ENCODE peak calls at places on chromosomes 5 and 9, in seven cellular contexts. G is HTR-8/SVneo; W is NCI-H2081; B is left cardiac atrium; R is stimulated activated CD4-positive, alpha-beta T cell treated with anti-CD3 and anti-CD28 coated beads, Interleukin-2, amount 100 ng/mL, for 24 hours; T is ureter; V is Right ventricle myocardium superior. Z is an unnamed sample.

GRCh38 chr5:170126061-170126460 is 20.4 kb downstream of the FOXI1 start:
- DNase-seq in T (no peak), B (no peak), R (no peak), G (no peak), V (no peak), W (no peak), Z (no peak)

GRCh38 chr9:135001526-135001925 is 83.8 kb upstream of the FCN1 start:
- DNase-seq in W (no peak), G (no peak), R (no peak), V (no peak), T (no peak), B (no peak), Z (no peak)

GRCh38 chr5:136164226-136164625 is 28.7 kb downstream of the SMIM32 start:
- DNase-seq in V (no peak), G (no peak), T (no peak), R (no peak), B (no peak), W (no peak), Z (no peak)

GRCh38 chr5:160240350-160240749 is 11.0 kb downstream of the FABP6 start:
- DNase-seq in W (no peak), V (no peak), B (no peak), T (no peak), G (no peak), R (no peak), Z (no peak)

GRCh38 chr9:126341461-126341860 is 14.8 kb downstream of the MVB12B start:
- DNase-seq in B (no peak), R (no peak), V (no peak), W (no peak), G (no peak), T (no peak), Z (no peak)

GRCh38 chr9:133874061-133874638 is 118.0 kb downstream of the VAV2 start:
- DNase-seq in T (peak), B (no peak), V (no peak), W (no peak), R (no peak), G (peak), Z (peak)

GRCh38 chr5:6394429-6395101 is 16.2 kb upstream of the MED10 start:
- DNase-seq in B (no peak), G (no peak), R (no peak), W (no peak), T (no peak), V (no peak), Z (no peak)

GRCh38 chr5:143547342-143547741 is 143.9 kb upstream of the NR3C1 start:
- DNase-seq in T (no peak), V (no peak), R (no peak), G (no peak), W (no peak), B (no peak), Z (no peak)

GRCh38 chr5:78361226-78361993 is 993 bp downstream of the SCAMP1 start:
- DNase-seq in W (peak), V (peak), B (peak), R (no peak), G (peak), T (peak), Z (peak)

GRCh38 chr9:38435526-38435925 is 11.3 kb upstream of the IGFBPL1 start:
- DNase-seq in W (no peak), R (no peak), T (no peak), B (no peak), V (no peak), G (no peak), Z (no peak)

GRCh38 chr5:173010021-173010420 is 26.4 kb downstream of the ATP6V0E1 start:
- DNase-seq in B (no peak), T (no peak), V (no peak), R (peak), G (no peak), W (no peak), Z (no peak)

GRCh38 chr9:134965421-134965820 is 47.7 kb upstream of the FCN1 start:
- DNase-seq in R (no peak), W (no peak), V (no peak), T (no peak), G (no peak), B (no peak), Z (no peak)

GRCh38 chr5:32202394-32202793 is 28.3 kb upstream of the GOLPH3 start:
- DNase-seq in G (no peak), R (no peak), W (no peak), T (no peak), B (no peak), V (no peak), Z (no peak)

GRCh38 chr9:22105005-22105722 is 96.1 kb upstream of the CDKN2B start:
- DNase-seq in B (no peak), W (no peak), T (no peak), R (no peak), V (no peak), G (no peak), Z (no peak)

GRCh38 chr9:20985851-20986600 is 45.4 kb downstream of the HACD4 start:
- DNase-seq in R (no peak), W (no peak), V (no peak), B (no peak), T (no peak), G (no peak), Z (no peak)

GRCh38 chr9:137592767-137593166 is 2.5 kb upstream of the ZMYND19 start:
- DNase-seq in B (no peak), T (no peak), W (no peak), V (peak), R (no peak), G (no peak), Z (no peak)

GRCh38 chr9:128619779-128620178 is 36.9 kb downstream of the DYNC2I2 start:
- DNase-seq in G (no peak), W (no peak), T (no peak), V (no peak), R (no peak), B (no peak), Z (no peak)

GRCh38 chr9:127802576-127803443 is at the start of gene FPGS:
- DNase-seq in B (peak), W (peak), R (peak), V (peak), G (peak), T (peak), Z (peak)

GRCh38 chr9:123336455-123336854 is 19.5 kb upstream of the CRB2 start:
- DNase-seq in T (no peak), G (no peak), B (no peak), R (no peak), W (no peak), V (no peak), Z (no peak)

GRCh38 chr9:129669141-129669718 is 3.8 kb downstream of the PRRX2 start:
- DNase-seq in G (no peak), R (no peak), W (no peak), V (no peak), B (no peak), T (no peak), Z (no peak)

GRCh38 chr9:7298123-7298522 is 501.5 kb downstream of the DMAC1 start:
- DNase-seq in W (no peak), G (no peak), B (no peak), T (no peak), R (peak), V (no peak), Z (no peak)

GRCh38 chr5:113067635-113068344 is 91.2 kb downstream of the DCP2 start:
- DNase-seq in R (no peak), G (no peak), V (no peak), W (no peak), T (no peak), B (no peak), Z (no peak)

GRCh38 chr5:53418844-53419243 is 61.6 kb upstream of the FST start:
- DNase-seq in T (no peak), B (no peak), G (peak), R (no peak), V (no peak), W (no peak), Z (peak)

GRCh38 chr5:65811004-65811403 is 89.0 kb downstream of the NLN start:
- DNase-seq in R (no peak), W (no peak), B (no peak), V (no peak), G (peak), T (no peak), Z (no peak)

GRCh38 chr5:148002471-148002870 is 61.3 kb upstream of the SPINK5 start:
- DNase-seq in W (no peak), T (no peak), R (no peak), G (no peak), B (no peak), V (no peak), Z (no peak)

GRCh38 chr9:131697908-131698714 is 41.8 kb downstream of the RAPGEF1 start:
- DNase-seq in T (no peak), W (no peak), B (no peak), R (no peak), V (no peak), G (no peak), Z (no peak)

GRCh38 chr5:757346-757930 is 27.1 kb downstream of the ZDHHC11B start:
- DNase-seq in V (no peak), B (peak), R (peak), G (no peak), W (no peak), T (peak), Z (no peak)

GRCh38 chr5:620586-621180 is 8.5 kb downstream of the CEP72 start:
- DNase-seq in B (no peak), W (no peak), G (no peak), V (peak), T (no peak), R (no peak), Z (no peak)

GRCh38 chr5:143102414-143102813 is 301.1 kb downstream of the NR3C1 start:
- DNase-seq in R (no peak), B (peak), G (no peak), V (peak), W (no peak), T (no peak), Z (no peak)

GRCh38 chr9:32875242-32875641 is 91.9 kb downstream of the TMEM215 start:
- DNase-seq in W (no peak), V (no peak), R (no peak), G (no peak), T (no peak), B (no peak), Z (no peak)

GRCh38 chr5:136212252-136212721 is 19.3 kb upstream of the SMIM32 start:
- DNase-seq in R (peak), B (peak), G (peak), T (peak), V (peak), W (peak), Z (peak)

GRCh38 chr9:109640232-109641078 is 139.5 kb upstream of the PALM2AKAP2 start:
- DNase-seq in B (peak), R (no peak), G (peak), T (peak), V (peak), W (peak), Z (peak)

GRCh38 chr9:130893250-130894101 is 3.1 kb downstream of the QRFP start:
- DNase-seq in W (no peak), B (peak), G (peak), T (peak), R (no peak), V (peak), Z (no peak)

GRCh38 chr5:137312060-137312459 is 187.1 kb downstream of the SPOCK1 start:
- DNase-seq in G (no peak), B (no peak), T (no peak), W (no peak), R (no peak), V (no peak), Z (no peak)

GRCh38 chr5:53766683-53767082 is 206.2 kb downstream of the NDUFS4 start:
- DNase-seq in G (no peak), R (no peak), W (no peak), B (no peak), T (no peak), V (no peak), Z (no peak)

GRCh38 chr5:40453689-40454088 is 226.0 kb upstream of the PTGER4 start:
- DNase-seq in T (no peak), W (no peak), B (no peak), V (no peak), R (no peak), G (no peak), Z (no peak)

GRCh38 chr5:133322743-133323142 is 270.9 kb downstream of the HSPA4 start:
- DNase-seq in R (no peak), G (no peak), V (no peak), B (no peak), W (no peak), T (no peak), Z (no peak)

GRCh38 chr5:40385544-40385943 is 294.2 kb upstream of the PTGER4 start:
- DNase-seq in T (no peak), V (no peak), B (no peak), G (no peak), W (no peak), R (no peak), Z (peak)

Z was measured in SW 1271.